ENCODE peak calls at places on chromosomes 1 and 21, in eight cellular contexts. One of them, this sample, is unnamed. For H3K4me1, the result is how much of the 10 kb centered on the place peaks cover.

GRCh38 chr1:181090653-181091126 is 2.2 kb downstream of the IER5 start:
- DNase-seq in OCI-LY7: peak
- DNase-seq in body of pancreas: no peak
- DNase-seq in lower lobe of right lung: no peak
- DNase-seq in esophagus squamous epithelium: no peak
- DNase-seq in left lung: no peak
- DNase-seq in stomach: no peak
- DNase-seq in uterus: no peak
- DNase-seq in this sample: no peak

GRCh38 chr1:147781056-147781471 is 20.7 kb upstream of the GJA5 start:
- DNase-seq in OCI-LY7: no peak
- DNase-seq in uterus: no peak
- DNase-seq in body of pancreas: no peak
- DNase-seq in lower lobe of right lung: no peak
- DNase-seq in esophagus squamous epithelium: no peak
- DNase-seq in left lung: no peak
- DNase-seq in stomach: no peak
- DNase-seq in this sample: no peak

GRCh38 chr1:117860906-117861610 is 68.4 kb downstream of the GDAP2 start:
- DNase-seq in OCI-LY7: no peak
- DNase-seq in body of pancreas: no peak
- DNase-seq in esophagus squamous epithelium: no peak
- DNase-seq in stomach: no peak
- DNase-seq in lower lobe of right lung: no peak
- DNase-seq in left lung: no peak
- DNase-seq in uterus: no peak
- DNase-seq in this sample: no peak

GRCh38 chr21:42218836-42219605 is at the start of gene ABCG1:
- DNase-seq in esophagus squamous epithelium: no peak
- DNase-seq in uterus: no peak
- DNase-seq in left lung: peak
- DNase-seq in lower lobe of right lung: peak
- DNase-seq in stomach: peak
- DNase-seq in OCI-LY7: peak
- DNase-seq in body of pancreas: peak
- DNase-seq in this sample: peak

GRCh38 chr1:107430540-107431228 is 289.8 kb downstream of the NTNG1 start:
- DNase-seq in body of pancreas: peak
- DNase-seq in lower lobe of right lung: no peak
- DNase-seq in OCI-LY7: peak
- DNase-seq in esophagus squamous epithelium: no peak
- DNase-seq in left lung: no peak
- DNase-seq in stomach: peak
- DNase-seq in uterus: no peak
- DNase-seq in this sample: no peak

GRCh38 chr1:91708691-91709090 is 177.3 kb downstream of the TGFBR3 start:
- DNase-seq in body of pancreas: no peak
- DNase-seq in lower lobe of right lung: no peak
- DNase-seq in uterus: no peak
- DNase-seq in OCI-LY7: no peak
- DNase-seq in left lung: no peak
- DNase-seq in esophagus squamous epithelium: no peak
- DNase-seq in stomach: no peak
- DNase-seq in this sample: no peak

GRCh38 chr1:165851034-165851658 is 23.7 kb downstream of the UCK2 start:
- DNase-seq in esophagus squamous epithelium: no peak
- DNase-seq in uterus: no peak
- DNase-seq in left lung: no peak
- DNase-seq in body of pancreas: no peak
- DNase-seq in OCI-LY7: peak
- DNase-seq in lower lobe of right lung: no peak
- DNase-seq in stomach: no peak
- DNase-seq in this sample: no peak

GRCh38 chr1:5597991-5598823 is 394.0 kb downstream of the NPHP4 start:
- DNase-seq in body of pancreas: peak
- DNase-seq in stomach: peak
- DNase-seq in left lung: no peak
- DNase-seq in uterus: no peak
- DNase-seq in lower lobe of right lung: no peak
- DNase-seq in esophagus squamous epithelium: no peak
- DNase-seq in OCI-LY7: peak
- DNase-seq in this sample: no peak

GRCh38 chr1:113390871-113391642 is 742 bp downstream of the MAGI3 start:
- DNase-seq in esophagus squamous epithelium: peak
- DNase-seq in stomach: peak
- DNase-seq in body of pancreas: peak
- DNase-seq in OCI-LY7: peak
- DNase-seq in lower lobe of right lung: peak
- DNase-seq in uterus: peak
- DNase-seq in left lung: peak
- DNase-seq in this sample: peak

GRCh38 chr1:196527941-196528340 is 80.3 kb downstream of the KCNT2 start:
- DNase-seq in esophagus squamous epithelium: no peak
- DNase-seq in left lung: no peak
- DNase-seq in body of pancreas: no peak
- DNase-seq in OCI-LY7: no peak
- DNase-seq in uterus: no peak
- DNase-seq in stomach: no peak
- DNase-seq in lower lobe of right lung: no peak
- DNase-seq in this sample: no peak

GRCh38 chr1:66090863-66091457 is 298.3 kb downstream of the PDE4B start:
- DNase-seq in esophagus squamous epithelium: no peak
- DNase-seq in body of pancreas: no peak
- DNase-seq in uterus: no peak
- DNase-seq in OCI-LY7: no peak
- DNase-seq in lower lobe of right lung: no peak
- DNase-seq in left lung: no peak
- DNase-seq in stomach: no peak
- DNase-seq in this sample: no peak

GRCh38 chr1:65904681-65905083 is 112.0 kb downstream of the PDE4B start:
- DNase-seq in stomach: no peak
- DNase-seq in body of pancreas: no peak
- DNase-seq in esophagus squamous epithelium: no peak
- DNase-seq in left lung: no peak
- DNase-seq in uterus: no peak
- DNase-seq in lower lobe of right lung: no peak
- DNase-seq in OCI-LY7: no peak
- DNase-seq in this sample: no peak

GRCh38 chr1:223765036-223765718 is 52.8 kb downstream of the CAPN2 start:
- DNase-seq in uterus: no peak
- DNase-seq in stomach: no peak
- DNase-seq in left lung: no peak
- DNase-seq in body of pancreas: no peak
- DNase-seq in esophagus squamous epithelium: no peak
- DNase-seq in lower lobe of right lung: no peak
- DNase-seq in OCI-LY7: no peak
- DNase-seq in this sample: no peak

DNA sequence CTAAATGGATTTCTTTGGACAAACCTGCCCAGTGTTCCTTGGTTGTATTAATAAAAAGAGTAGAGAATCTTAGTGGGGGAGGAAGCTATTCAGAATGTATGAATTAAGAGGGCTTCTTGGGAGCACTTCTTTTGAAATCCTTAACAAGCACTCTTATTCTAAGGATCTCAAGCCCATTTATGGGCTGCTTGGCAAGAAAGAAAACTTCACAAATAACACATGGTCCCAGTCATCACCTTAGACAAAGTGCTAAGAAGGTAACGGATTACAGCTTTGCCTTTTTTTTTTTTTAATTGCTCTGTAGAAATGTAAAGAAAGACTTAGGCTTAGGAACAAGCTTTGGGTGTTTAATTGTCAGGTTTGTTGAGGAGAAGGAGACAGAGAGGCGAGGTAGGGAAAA is 76.6 kb upstream of the IPO9 start:
- DNase-seq in stomach: no peak
- DNase-seq in OCI-LY7: no peak
- DNase-seq in uterus: no peak
- DNase-seq in lower lobe of right lung: no peak
- DNase-seq in esophagus squamous epithelium: no peak
- DNase-seq in left lung: no peak
- DNase-seq in body of pancreas: no peak
- DNase-seq in this sample: no peak
- H3K4me1 ChIP-seq in stomach: under half
- H3K4me1 ChIP-seq in OCI-LY7: under half
- H3K4me1 ChIP-seq in uterus: under half
- H3K4me1 ChIP-seq in lower lobe of right lung: half or more
- H3K4me1 ChIP-seq in esophagus squamous epithelium: half or more
- H3K4me1 ChIP-seq in left lung: under half
- H3K4me1 ChIP-seq in body of pancreas: under half
- H3K4me1 ChIP-seq in this sample: under half

DNA sequence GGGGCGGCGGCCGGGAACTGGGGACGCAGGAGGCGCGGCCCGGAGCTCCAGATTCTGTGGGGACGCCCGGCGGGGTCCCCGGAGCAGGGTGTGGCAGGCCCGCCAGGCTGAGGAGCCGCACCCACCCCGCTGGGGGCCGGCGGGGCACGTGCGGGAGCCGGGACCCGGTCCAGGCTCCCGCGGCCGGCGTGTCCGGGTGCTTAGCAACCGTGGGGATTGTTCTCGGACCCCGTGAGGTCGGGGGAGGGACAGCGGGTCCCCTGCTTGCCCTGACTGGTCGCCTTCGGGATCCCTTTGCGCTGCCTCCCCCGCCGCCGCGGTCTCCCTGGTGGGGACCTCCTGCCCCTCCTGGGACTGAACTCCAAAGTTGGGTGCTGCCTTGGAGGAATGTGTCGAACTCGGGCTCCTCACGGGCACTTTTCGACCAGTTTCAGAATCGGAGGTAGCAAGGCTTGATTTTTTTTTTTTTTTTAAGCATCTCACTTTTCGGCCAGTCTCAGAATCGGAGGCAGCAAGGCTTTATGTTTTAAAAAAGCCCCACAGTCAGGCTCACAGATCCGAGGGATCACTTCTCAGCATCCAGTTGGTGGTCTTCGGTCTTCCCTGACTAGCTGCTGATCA is 522 bp downstream of the FAM76A start:
- DNase-seq in uterus: peak
- DNase-seq in esophagus squamous epithelium: no peak
- DNase-seq in left lung: peak
- DNase-seq in stomach: peak
- DNase-seq in lower lobe of right lung: peak
- DNase-seq in OCI-LY7: peak
- DNase-seq in body of pancreas: peak
- DNase-seq in this sample: no peak
- H3K4me3 ChIP-seq in uterus: peak
- H3K4me3 ChIP-seq in esophagus squamous epithelium: peak
- H3K4me3 ChIP-seq in left lung: peak
- H3K4me3 ChIP-seq in stomach: peak
- H3K4me3 ChIP-seq in lower lobe of right lung: peak
- H3K4me3 ChIP-seq in OCI-LY7: peak
- H3K4me3 ChIP-seq in body of pancreas: peak
- H3K4me3 ChIP-seq in this sample: peak

GRCh38 chr1:108691128-108691885 is 803 bp upstream of the PRPF38B start:
- DNase-seq in OCI-LY7: no peak
- DNase-seq in lower lobe of right lung: no peak
- DNase-seq in esophagus squamous epithelium: no peak
- DNase-seq in uterus: no peak
- DNase-seq in body of pancreas: no peak
- DNase-seq in left lung: no peak
- DNase-seq in stomach: no peak
- DNase-seq in this sample: no peak

GRCh38 chr1:108695515-108695914 is 3.4 kb downstream of the PRPF38B start:
- DNase-seq in body of pancreas: no peak
- DNase-seq in left lung: no peak
- DNase-seq in stomach: no peak
- DNase-seq in OCI-LY7: no peak
- DNase-seq in lower lobe of right lung: no peak
- DNase-seq in esophagus squamous epithelium: no peak
- DNase-seq in uterus: no peak
- DNase-seq in this sample: no peak

GRCh38 chr1:108691886-108692723 is at the start of gene PRPF38B:
- DNase-seq in OCI-LY7: peak
- DNase-seq in stomach: peak
- DNase-seq in uterus: peak
- DNase-seq in body of pancreas: peak
- DNase-seq in left lung: peak
- DNase-seq in lower lobe of right lung: peak
- DNase-seq in esophagus squamous epithelium: peak
- DNase-seq in this sample: peak

DNA sequence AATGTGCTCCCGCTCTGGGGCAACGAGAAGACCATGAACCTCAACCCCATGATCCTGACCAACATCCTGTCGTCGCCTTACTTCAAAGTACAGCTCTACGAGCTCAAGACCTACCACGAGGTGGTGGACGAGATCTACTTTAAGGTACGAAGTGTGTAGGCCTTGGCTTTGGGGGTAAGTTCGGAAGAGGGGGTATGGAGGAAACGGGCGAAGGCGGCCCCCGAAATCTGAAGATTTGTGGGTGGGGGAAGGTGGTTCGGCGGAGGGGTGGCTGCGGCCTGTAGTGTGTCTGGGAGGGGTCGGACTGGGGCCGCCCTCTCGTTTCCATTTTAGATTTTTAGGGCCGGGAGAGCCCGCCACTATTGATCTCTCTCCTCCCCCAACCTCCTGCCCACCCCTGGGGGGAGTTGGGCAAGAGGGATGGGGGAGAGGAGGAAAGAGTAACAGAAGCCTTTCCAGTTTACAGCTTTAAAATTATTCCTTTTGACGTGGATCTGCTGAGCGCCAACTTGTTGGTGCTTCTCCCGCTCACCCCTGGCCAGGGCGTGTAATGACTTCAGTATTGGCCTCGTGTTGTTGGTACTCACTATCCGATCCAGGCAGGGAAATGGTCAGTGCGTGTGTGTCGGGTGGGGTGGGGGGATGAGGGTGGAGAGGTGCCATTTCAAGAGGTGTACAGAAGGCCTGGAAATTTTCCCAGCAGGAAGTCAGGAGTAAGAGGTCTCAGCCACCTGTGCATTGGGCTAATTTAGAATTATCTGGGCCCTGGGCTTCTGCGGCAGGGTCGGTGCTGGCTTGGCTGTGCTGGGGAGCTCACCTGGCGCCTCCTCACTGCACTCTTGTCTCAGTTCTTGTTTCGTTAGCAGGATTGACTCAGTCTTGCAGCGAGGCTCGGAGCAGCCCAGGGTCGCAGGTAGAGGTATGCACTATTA is 880 bp downstream of the PRPF38B start:
- DNase-seq in body of pancreas: peak
- DNase-seq in OCI-LY7: peak
- DNase-seq in stomach: peak
- DNase-seq in lower lobe of right lung: peak
- DNase-seq in uterus: peak
- DNase-seq in left lung: peak
- DNase-seq in esophagus squamous epithelium: no peak
- DNase-seq in this sample: peak
- TF ChIP-seq CTCF in body of pancreas: peak
- TF ChIP-seq CTCF in OCI-LY7: peak
- TF ChIP-seq CTCF in stomach: no peak
- TF ChIP-seq CTCF in lower lobe of right lung: no peak
- TF ChIP-seq CTCF in uterus: peak
- TF ChIP-seq CTCF in left lung: no peak
- TF ChIP-seq CTCF in esophagus squamous epithelium: no peak
- TF ChIP-seq CTCF in this sample: no peak

DNA sequence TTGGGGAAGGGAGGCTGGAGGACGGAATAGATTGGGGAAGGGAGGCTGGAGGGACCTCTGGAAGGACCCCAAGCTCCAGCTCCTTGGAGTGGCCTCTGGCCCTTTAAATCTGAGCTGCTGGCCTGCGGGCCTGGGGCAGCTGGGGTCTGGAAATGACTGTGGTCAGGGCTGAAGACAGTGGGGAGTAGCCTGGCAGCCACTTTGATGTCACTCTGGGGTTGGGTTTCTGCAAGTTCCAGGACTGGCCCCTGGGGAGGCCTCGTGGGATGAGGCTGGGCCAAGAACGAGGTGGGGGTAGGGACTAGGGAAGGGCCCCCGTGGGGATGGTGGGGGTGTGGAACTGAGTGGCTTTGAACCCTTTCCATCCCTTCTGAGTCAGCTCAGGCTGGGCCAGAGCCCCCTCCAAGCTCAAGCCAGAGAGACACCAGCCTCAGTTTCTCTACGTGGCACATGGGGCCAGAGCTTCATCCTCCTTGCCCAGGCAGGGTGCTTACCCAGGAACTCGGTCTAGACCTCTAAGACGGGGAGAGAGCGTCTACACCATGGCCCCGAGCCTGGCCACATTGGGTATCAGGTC is 59.7 kb downstream of the ALPL start:
- DNase-seq in left lung: no peak
- DNase-seq in body of pancreas: no peak
- DNase-seq in stomach: no peak
- DNase-seq in uterus: no peak
- DNase-seq in lower lobe of right lung: no peak
- DNase-seq in OCI-LY7: no peak
- DNase-seq in esophagus squamous epithelium: no peak
- DNase-seq in this sample: no peak
- H3K4me1 ChIP-seq in left lung: under half
- H3K4me1 ChIP-seq in body of pancreas: under half
- H3K4me1 ChIP-seq in stomach: under half
- H3K4me1 ChIP-seq in uterus: under half
- H3K4me1 ChIP-seq in lower lobe of right lung: under half
- H3K4me1 ChIP-seq in OCI-LY7: under half
- H3K4me1 ChIP-seq in esophagus squamous epithelium: under half
- H3K4me1 ChIP-seq in this sample: under half

This sample was measured in mucosa of descending colon.